ENCODE peak calls at places on chromosomes 2 and 18, in ten cellular contexts. One of them, this sample, is unnamed.

GRCh38 chr2:97957432-97958183 is 38.1 kb downstream of the TMEM131 start:
- DNase-seq in RPMI7951: no peak
- DNase-seq in activated CD4-positive, alpha-beta T cell treated with anti-CD3 and anti-CD28 coated beads for 36 hours: no peak
- DNase-seq in GDM1: no peak
- DNase-seq in mesendoderm: peak
- DNase-seq in AG08396: peak
- DNase-seq in T1000: no peak
- DNase-seq in naive thymus-derived CD8-positive, alpha-beta T cell: no peak
- DNase-seq in WERI-Rb-1: no peak
- DNase-seq in stimulated activated CD8-positive, alpha-beta memory T cell treated with anti-CD3 and anti-CD28 coated beads, Interleukin-15, amount 100 ng/mL, for 24 hours: no peak
- DNase-seq in this sample: no peak

GRCh38 chr18:49638891-49639557 is 77.2 kb downstream of the LIPG start:
- DNase-seq in naive thymus-derived CD8-positive, alpha-beta T cell: no peak
- DNase-seq in mesendoderm: no peak
- DNase-seq in T1000: no peak
- DNase-seq in AG08396: no peak
- DNase-seq in GDM1: no peak
- DNase-seq in activated CD4-positive, alpha-beta T cell treated with anti-CD3 and anti-CD28 coated beads for 36 hours: no peak
- DNase-seq in RPMI7951: no peak
- DNase-seq in stimulated activated CD8-positive, alpha-beta memory T cell treated with anti-CD3 and anti-CD28 coated beads, Interleukin-15, amount 100 ng/mL, for 24 hours: no peak
- DNase-seq in WERI-Rb-1: no peak
- DNase-seq in this sample: no peak

GRCh38 chr2:16774091-16774490 is 108.5 kb upstream of the CYRIA start:
- DNase-seq in stimulated activated CD8-positive, alpha-beta memory T cell treated with anti-CD3 and anti-CD28 coated beads, Interleukin-15, amount 100 ng/mL, for 24 hours: no peak
- DNase-seq in WERI-Rb-1: no peak
- DNase-seq in RPMI7951: peak
- DNase-seq in AG08396: no peak
- DNase-seq in T1000: no peak
- DNase-seq in mesendoderm: peak
- DNase-seq in naive thymus-derived CD8-positive, alpha-beta T cell: no peak
- DNase-seq in activated CD4-positive, alpha-beta T cell treated with anti-CD3 and anti-CD28 coated beads for 36 hours: no peak
- DNase-seq in GDM1: no peak
- DNase-seq in this sample: no peak

GRCh38 chr2:9207641-9208301 is 1.2 kb downstream of the ASAP2 start:
- DNase-seq in GDM1: no peak
- DNase-seq in RPMI7951: no peak
- DNase-seq in naive thymus-derived CD8-positive, alpha-beta T cell: no peak
- DNase-seq in AG08396: peak
- DNase-seq in T1000: no peak
- DNase-seq in WERI-Rb-1: peak
- DNase-seq in activated CD4-positive, alpha-beta T cell treated with anti-CD3 and anti-CD28 coated beads for 36 hours: peak
- DNase-seq in mesendoderm: peak
- DNase-seq in stimulated activated CD8-positive, alpha-beta memory T cell treated with anti-CD3 and anti-CD28 coated beads, Interleukin-15, amount 100 ng/mL, for 24 hours: no peak
- DNase-seq in this sample: no peak

GRCh38 chr2:16774980-16775963 is 109.6 kb upstream of the CYRIA start:
- DNase-seq in GDM1: no peak
- DNase-seq in mesendoderm: peak
- DNase-seq in RPMI7951: peak
- DNase-seq in T1000: no peak
- DNase-seq in naive thymus-derived CD8-positive, alpha-beta T cell: no peak
- DNase-seq in stimulated activated CD8-positive, alpha-beta memory T cell treated with anti-CD3 and anti-CD28 coated beads, Interleukin-15, amount 100 ng/mL, for 24 hours: no peak
- DNase-seq in activated CD4-positive, alpha-beta T cell treated with anti-CD3 and anti-CD28 coated beads for 36 hours: no peak
- DNase-seq in AG08396: no peak
- DNase-seq in WERI-Rb-1: peak
- DNase-seq in this sample: no peak

GRCh38 chr2:113829836-113830235 is 60.1 kb upstream of the ACTR3 start:
- DNase-seq in GDM1: no peak
- DNase-seq in stimulated activated CD8-positive, alpha-beta memory T cell treated with anti-CD3 and anti-CD28 coated beads, Interleukin-15, amount 100 ng/mL, for 24 hours: no peak
- DNase-seq in naive thymus-derived CD8-positive, alpha-beta T cell: no peak
- DNase-seq in T1000: no peak
- DNase-seq in WERI-Rb-1: peak
- DNase-seq in activated CD4-positive, alpha-beta T cell treated with anti-CD3 and anti-CD28 coated beads for 36 hours: no peak
- DNase-seq in RPMI7951: no peak
- DNase-seq in mesendoderm: no peak
- DNase-seq in AG08396: no peak
- DNase-seq in this sample: no peak

GRCh38 chr2:95345066-95345414 is 47.9 kb downstream of the KCNIP3 start:
- DNase-seq in AG08396: no peak
- DNase-seq in WERI-Rb-1: no peak
- DNase-seq in GDM1: no peak
- DNase-seq in stimulated activated CD8-positive, alpha-beta memory T cell treated with anti-CD3 and anti-CD28 coated beads, Interleukin-15, amount 100 ng/mL, for 24 hours: no peak
- DNase-seq in RPMI7951: no peak
- DNase-seq in mesendoderm: no peak
- DNase-seq in naive thymus-derived CD8-positive, alpha-beta T cell: no peak
- DNase-seq in activated CD4-positive, alpha-beta T cell treated with anti-CD3 and anti-CD28 coated beads for 36 hours: no peak
- DNase-seq in T1000: no peak
- DNase-seq in this sample: no peak

GRCh38 chr2:181177376-181177775 is 197.0 kb downstream of the UBE2E3 start:
- DNase-seq in mesendoderm: no peak
- DNase-seq in WERI-Rb-1: no peak
- DNase-seq in RPMI7951: no peak
- DNase-seq in GDM1: no peak
- DNase-seq in T1000: no peak
- DNase-seq in naive thymus-derived CD8-positive, alpha-beta T cell: no peak
- DNase-seq in AG08396: no peak
- DNase-seq in stimulated activated CD8-positive, alpha-beta memory T cell treated with anti-CD3 and anti-CD28 coated beads, Interleukin-15, amount 100 ng/mL, for 24 hours: no peak
- DNase-seq in activated CD4-positive, alpha-beta T cell treated with anti-CD3 and anti-CD28 coated beads for 36 hours: no peak
- DNase-seq in this sample: no peak

GRCh38 chr2:203394519-203395227 is 66.5 kb downstream of the ABI2 start:
- DNase-seq in WERI-Rb-1: no peak
- DNase-seq in AG08396: no peak
- DNase-seq in RPMI7951: no peak
- DNase-seq in mesendoderm: peak
- DNase-seq in activated CD4-positive, alpha-beta T cell treated with anti-CD3 and anti-CD28 coated beads for 36 hours: peak
- DNase-seq in stimulated activated CD8-positive, alpha-beta memory T cell treated with anti-CD3 and anti-CD28 coated beads, Interleukin-15, amount 100 ng/mL, for 24 hours: no peak
- DNase-seq in T1000: no peak
- DNase-seq in GDM1: peak
- DNase-seq in naive thymus-derived CD8-positive, alpha-beta T cell: no peak
- DNase-seq in this sample: no peak

GRCh38 chr2:166841152-166841551 is 47.1 kb upstream of the XIRP2 start:
- DNase-seq in AG08396: no peak
- DNase-seq in RPMI7951: no peak
- DNase-seq in mesendoderm: peak
- DNase-seq in naive thymus-derived CD8-positive, alpha-beta T cell: no peak
- DNase-seq in T1000: no peak
- DNase-seq in activated CD4-positive, alpha-beta T cell treated with anti-CD3 and anti-CD28 coated beads for 36 hours: no peak
- DNase-seq in WERI-Rb-1: no peak
- DNase-seq in GDM1: no peak
- DNase-seq in stimulated activated CD8-positive, alpha-beta memory T cell treated with anti-CD3 and anti-CD28 coated beads, Interleukin-15, amount 100 ng/mL, for 24 hours: no peak
- DNase-seq in this sample: no peak

GRCh38 chr2:32504877-32505478 is 122.9 kb upstream of the TTC27 start:
- DNase-seq in stimulated activated CD8-positive, alpha-beta memory T cell treated with anti-CD3 and anti-CD28 coated beads, Interleukin-15, amount 100 ng/mL, for 24 hours: no peak
- DNase-seq in RPMI7951: no peak
- DNase-seq in AG08396: no peak
- DNase-seq in WERI-Rb-1: no peak
- DNase-seq in T1000: no peak
- DNase-seq in naive thymus-derived CD8-positive, alpha-beta T cell: no peak
- DNase-seq in GDM1: no peak
- DNase-seq in mesendoderm: peak
- DNase-seq in activated CD4-positive, alpha-beta T cell treated with anti-CD3 and anti-CD28 coated beads for 36 hours: no peak
- DNase-seq in this sample: no peak

GRCh38 chr2:79235135-79235534 is 75.6 kb upstream of the REG3A start:
- DNase-seq in GDM1: no peak
- DNase-seq in naive thymus-derived CD8-positive, alpha-beta T cell: no peak
- DNase-seq in T1000: no peak
- DNase-seq in WERI-Rb-1: no peak
- DNase-seq in RPMI7951: no peak
- DNase-seq in stimulated activated CD8-positive, alpha-beta memory T cell treated with anti-CD3 and anti-CD28 coated beads, Interleukin-15, amount 100 ng/mL, for 24 hours: no peak
- DNase-seq in mesendoderm: peak
- DNase-seq in AG08396: no peak
- DNase-seq in activated CD4-positive, alpha-beta T cell treated with anti-CD3 and anti-CD28 coated beads for 36 hours: no peak
- DNase-seq in this sample: no peak

GRCh38 chr18:48129621-48130082 is 199.2 kb upstream of the SMAD2 start:
- DNase-seq in activated CD4-positive, alpha-beta T cell treated with anti-CD3 and anti-CD28 coated beads for 36 hours: no peak
- DNase-seq in stimulated activated CD8-positive, alpha-beta memory T cell treated with anti-CD3 and anti-CD28 coated beads, Interleukin-15, amount 100 ng/mL, for 24 hours: no peak
- DNase-seq in AG08396: no peak
- DNase-seq in mesendoderm: peak
- DNase-seq in WERI-Rb-1: peak
- DNase-seq in T1000: no peak
- DNase-seq in GDM1: no peak
- DNase-seq in naive thymus-derived CD8-positive, alpha-beta T cell: no peak
- DNase-seq in RPMI7951: no peak
- DNase-seq in this sample: no peak

GRCh38 chr2:117958186-117958585 is 55.7 kb downstream of the CCDC93 start:
- DNase-seq in WERI-Rb-1: no peak
- DNase-seq in stimulated activated CD8-positive, alpha-beta memory T cell treated with anti-CD3 and anti-CD28 coated beads, Interleukin-15, amount 100 ng/mL, for 24 hours: no peak
- DNase-seq in GDM1: no peak
- DNase-seq in T1000: no peak
- DNase-seq in RPMI7951: peak
- DNase-seq in activated CD4-positive, alpha-beta T cell treated with anti-CD3 and anti-CD28 coated beads for 36 hours: no peak
- DNase-seq in mesendoderm: no peak
- DNase-seq in AG08396: no peak
- DNase-seq in naive thymus-derived CD8-positive, alpha-beta T cell: no peak
- DNase-seq in this sample: no peak

GRCh38 chr2:208112969-208113368 is 11.4 kb downstream of the CRYGD start:
- DNase-seq in stimulated activated CD8-positive, alpha-beta memory T cell treated with anti-CD3 and anti-CD28 coated beads, Interleukin-15, amount 100 ng/mL, for 24 hours: no peak
- DNase-seq in mesendoderm: peak
- DNase-seq in naive thymus-derived CD8-positive, alpha-beta T cell: no peak
- DNase-seq in activated CD4-positive, alpha-beta T cell treated with anti-CD3 and anti-CD28 coated beads for 36 hours: no peak
- DNase-seq in GDM1: no peak
- DNase-seq in AG08396: no peak
- DNase-seq in T1000: no peak
- DNase-seq in RPMI7951: no peak
- DNase-seq in WERI-Rb-1: peak
- DNase-seq in this sample: no peak

GRCh38 chr18:50686409-50686808 is 126.5 kb downstream of the MAPK4 start:
- DNase-seq in naive thymus-derived CD8-positive, alpha-beta T cell: no peak
- DNase-seq in WERI-Rb-1: peak
- DNase-seq in RPMI7951: no peak
- DNase-seq in stimulated activated CD8-positive, alpha-beta memory T cell treated with anti-CD3 and anti-CD28 coated beads, Interleukin-15, amount 100 ng/mL, for 24 hours: no peak
- DNase-seq in activated CD4-positive, alpha-beta T cell treated with anti-CD3 and anti-CD28 coated beads for 36 hours: no peak
- DNase-seq in mesendoderm: no peak
- DNase-seq in GDM1: no peak
- DNase-seq in AG08396: no peak
- DNase-seq in T1000: no peak
- DNase-seq in this sample: no peak

GRCh38 chr2:212619954-212620353 is 81.4 kb upstream of the ERBB4 start:
- DNase-seq in T1000: no peak
- DNase-seq in naive thymus-derived CD8-positive, alpha-beta T cell: no peak
- DNase-seq in AG08396: no peak
- DNase-seq in GDM1: no peak
- DNase-seq in mesendoderm: no peak
- DNase-seq in WERI-Rb-1: no peak
- DNase-seq in activated CD4-positive, alpha-beta T cell treated with anti-CD3 and anti-CD28 coated beads for 36 hours: no peak
- DNase-seq in RPMI7951: no peak
- DNase-seq in stimulated activated CD8-positive, alpha-beta memory T cell treated with anti-CD3 and anti-CD28 coated beads, Interleukin-15, amount 100 ng/mL, for 24 hours: no peak
- DNase-seq in this sample: no peak